ENCODE peak calls at places on chromosomes 16 and 17, in seven cellular contexts. H is ascending aorta, S is sigmoid colon, B is A549, O is choroid plexus epithelial cell, T is GM20000, P is BJ. J is an unnamed sample.

GRCh38 chr16:31214705-31215286 is 877 bp downstream of the TRIM72 start:
- DNase-seq in H (no peak), S (no peak), B (no peak), O (no peak), T (no peak), P (no peak), J (no peak)

GRCh38 chr16:88727871-88728270 is 21.6 kb downstream of the CTU2 start:
- DNase-seq in H (no peak), S (no peak), B (no peak), O (peak), T (no peak), P (no peak), J (no peak)

GRCh38 chr16:88784074-88784855 is 755 bp downstream of the PIEZO1 start:
- DNase-seq in H (peak), S (peak), B (peak), O (peak), T (peak), P (no peak), J (peak)

GRCh38 chr17:41907185-41907556 is 11.6 kb downstream of the ACLY start:
- DNase-seq in H (no peak), S (no peak), B (peak), O (peak), T (no peak), P (no peak), J (peak)

GRCh38 chr16:10618710-10619209 is 38.4 kb upstream of the EMP2 start:
- DNase-seq in H (no peak), S (no peak), B (no peak), O (no peak), T (no peak), P (no peak), J (no peak)

GRCh38 chr17:61201211-61201610 is 198.4 kb upstream of the TBX2 start:
- DNase-seq in H (no peak), S (no peak), B (peak), O (peak), T (no peak), P (peak), J (peak)

GRCh38 chr16:16096161-16096857 is 127.0 kb downstream of the ABCC6 start:
- DNase-seq in H (no peak), S (peak), B (peak), O (peak), T (no peak), P (peak), J (peak)

GRCh38 chr17:81397314-81398169 is 2.3 kb downstream of the BAHCC1 start:
- DNase-seq in H (no peak), S (no peak), B (peak), O (peak), T (no peak), P (no peak), J (peak)

GRCh38 chr17:44501866-44502265 is 1.3 kb downstream of the GPATCH8 start:
- DNase-seq in H (no peak), S (no peak), B (no peak), O (peak), T (no peak), P (no peak), J (no peak)

GRCh38 chr17:62981933-62982332 is 15.9 kb downstream of the TANC2 start:
- DNase-seq in H (no peak), S (no peak), B (no peak), O (no peak), T (no peak), P (no peak), J (peak)

GRCh38 chr16:27811881-27812280 is 251.6 kb downstream of the GSG1L start:
- DNase-seq in H (no peak), S (peak), B (no peak), O (no peak), T (no peak), P (no peak), J (no peak)

GRCh38 chr16:53356478-53357207 is 77.6 kb upstream of the RBL2 start:
- DNase-seq in H (no peak), S (no peak), B (no peak), O (no peak), T (no peak), P (no peak), J (no peak)
- TF ChIP-seq CTCF in H (no peak), S (no peak), B (no peak), O (peak), T (no peak), P (no peak), J (no peak)

DNA sequence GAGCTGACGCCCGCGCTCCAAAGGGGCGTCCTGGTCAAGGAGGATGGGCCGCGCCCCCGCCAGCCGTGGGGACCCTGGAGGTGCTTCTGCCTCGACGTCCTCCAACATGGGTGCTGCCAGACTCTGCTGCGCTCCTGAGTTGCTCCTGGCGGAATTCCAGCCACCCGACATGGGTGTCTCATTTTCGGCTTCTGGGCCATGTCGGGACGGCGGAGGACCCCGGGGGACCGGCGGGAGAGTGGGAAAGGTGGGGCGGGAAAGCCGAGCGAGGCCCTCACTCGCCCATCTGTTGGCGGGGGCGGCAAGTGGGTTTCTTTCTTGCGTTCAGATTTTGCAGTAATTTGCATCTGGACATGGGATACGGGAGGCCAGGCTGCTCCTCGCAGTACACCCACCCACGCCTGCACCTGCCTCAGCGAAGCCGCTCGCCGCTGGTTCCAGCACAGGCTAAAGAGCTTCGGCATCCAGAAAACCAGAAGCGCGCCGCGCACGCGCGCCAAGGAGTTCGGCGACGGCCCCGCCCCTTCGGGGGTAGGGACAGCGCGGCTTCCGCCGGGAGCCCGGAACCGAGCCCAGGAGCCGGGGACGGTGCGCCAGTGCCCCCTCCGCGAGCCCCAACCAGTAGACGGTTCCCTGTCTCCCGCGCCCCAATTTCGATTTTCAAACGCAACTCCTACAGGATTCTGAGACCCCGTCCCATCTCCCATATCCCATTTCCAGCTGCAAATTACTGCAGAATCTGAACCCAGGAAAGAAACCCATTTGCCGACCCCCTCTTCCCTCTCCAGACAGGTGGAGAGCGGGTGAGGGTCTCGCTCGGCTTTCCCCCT is at the start of gene ARMC7:
- DNase-seq in H (peak), S (peak), B (peak), O (peak), T (peak), P (peak), J (peak)
- TF ChIP-seq CTCF in H (no peak), S (no peak), B (peak), O (no peak), T (no peak), P (no peak), J (no peak)

GRCh38 chr17:33739714-33740113 is 446.6 kb upstream of the ASIC2 start:
- DNase-seq in H (no peak), S (no peak), B (no peak), O (no peak), T (no peak), P (no peak), J (no peak)
- TF ChIP-seq CTCF in H (no peak), S (no peak), B (no peak), O (no peak), T (no peak), P (no peak), J (no peak)

GRCh38 chr17:32443827-32444300 is 446 bp upstream of the PSMD11 start:
- DNase-seq in H (no peak), S (no peak), B (no peak), O (no peak), T (no peak), P (no peak), J (no peak)
- TF ChIP-seq CTCF in H (no peak), S (no peak), B (no peak), O (no peak), T (no peak), P (no peak), J (no peak)

DNA sequence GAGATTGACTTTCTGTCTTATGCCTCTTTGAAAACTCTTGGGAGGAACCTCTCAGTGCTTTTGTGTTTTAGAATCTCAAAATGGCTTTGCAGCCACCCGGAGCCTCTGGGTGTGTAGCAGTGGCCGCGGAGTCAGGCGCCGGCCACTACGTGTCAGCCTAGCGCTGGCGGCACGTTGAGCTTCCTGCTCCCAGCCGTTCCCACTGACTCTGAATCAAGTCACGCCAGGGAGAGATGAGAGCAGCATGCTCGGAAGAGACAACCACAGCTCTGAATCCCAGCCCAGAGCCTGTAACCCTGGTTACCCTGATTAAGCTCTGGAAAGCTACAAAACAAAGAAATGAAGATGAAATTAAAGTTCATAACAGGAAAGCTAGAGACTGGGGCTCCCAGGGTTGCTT is 97.4 kb upstream of the CACNG5 start:
- DNase-seq in H (no peak), S (peak), B (no peak), O (peak), T (no peak), P (peak), J (no peak)
- TF ChIP-seq CTCF in H (no peak), S (no peak), B (no peak), O (peak), T (no peak), P (peak), J (no peak)

GRCh38 chr16:3099395-3099731 is 269 bp upstream of the ZSCAN10 start:
- DNase-seq in H (no peak), S (no peak), B (no peak), O (no peak), T (no peak), P (no peak), J (no peak)

GRCh38 chr16:3098459-3099394 is at the start of gene ZSCAN10:
- DNase-seq in H (no peak), S (no peak), B (no peak), O (no peak), T (no peak), P (no peak), J (no peak)

GRCh38 chr16:3101841-3102470 is 2.9 kb upstream of the ZSCAN10 start:
- DNase-seq in H (no peak), S (no peak), B (no peak), O (no peak), T (peak), P (no peak), J (no peak)

GRCh38 chr16:3099732-3100499 is 822 bp upstream of the ZSCAN10 start:
- DNase-seq in H (peak), S (peak), B (peak), O (peak), T (peak), P (no peak), J (peak)

GRCh38 chr16:3101018-3101840 is 2.1 kb upstream of the ZSCAN10 start:
- DNase-seq in H (no peak), S (no peak), B (peak), O (peak), T (peak), P (no peak), J (peak)
- TF ChIP-seq CTCF in H (peak), S (peak), B (peak), O (peak), T (peak), P (peak), J (peak)

DNA sequence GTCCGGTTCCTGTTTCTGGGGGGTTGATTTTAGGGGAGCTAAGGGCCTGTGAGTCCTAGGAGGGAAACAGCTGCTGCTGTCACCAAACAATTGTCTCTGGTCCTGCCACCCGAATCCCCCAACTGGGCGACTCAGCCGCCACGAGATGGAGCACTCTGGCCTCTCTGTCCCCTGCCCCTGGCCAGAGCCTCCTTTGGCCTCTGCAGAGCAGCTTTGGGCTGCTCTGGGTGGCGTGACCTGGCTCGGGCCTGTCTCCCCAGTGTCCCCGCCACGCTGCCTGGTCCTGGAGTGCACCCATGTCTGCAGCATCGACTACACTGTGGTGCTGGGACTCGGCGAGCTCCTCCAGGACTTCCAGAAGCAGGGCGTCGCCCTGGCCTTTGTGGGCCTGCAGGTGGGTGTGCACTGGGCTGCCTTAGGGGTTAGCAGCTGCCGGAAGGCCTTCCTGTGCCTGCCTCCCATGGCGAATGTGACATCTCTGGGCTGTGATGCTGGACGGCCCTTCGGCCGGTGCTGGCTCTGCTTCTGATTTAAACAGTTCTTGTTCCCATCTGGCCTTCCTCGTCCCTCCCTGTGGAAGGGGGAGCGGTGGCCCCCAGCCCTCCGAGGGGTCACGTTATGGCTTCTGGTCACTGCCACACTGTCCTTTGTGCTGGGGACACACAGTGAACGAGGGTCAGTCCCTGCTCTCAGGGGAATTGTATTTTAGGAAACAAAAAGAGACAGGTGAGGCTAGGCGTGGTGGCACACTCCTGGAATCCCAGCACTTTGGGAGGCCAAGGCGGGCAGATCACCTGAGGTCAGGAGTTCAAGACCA is 11.6 kb upstream of the RNF213 start:
- DNase-seq in H (no peak), S (no peak), B (no peak), O (no peak), T (no peak), P (no peak), J (no peak)
- TF ChIP-seq CTCF in H (no peak), S (no peak), B (no peak), O (no peak), T (no peak), P (no peak), J (no peak)

J was measured in HFFc6.